ENCODE peak calls at places on chromosome 18, in five cellular contexts. P is PC-9, D is HCT116, U is fibroblast of lung, I is mammary epithelial cell. H is an unnamed sample. For H3K4me1, the result is how much of the 10 kb centered on the place peaks cover.

GRCh38 chr18:9951022-9951859 is 37.4 kb downstream of the VAPA start:
- DNase-seq in P (peak), D (peak), U (peak), I (peak), H (peak)

GRCh38 chr18:59669872-59670657 is 27.2 kb downstream of the CCBE1 start:
- DNase-seq in P (no peak), D (no peak), U (no peak), I (no peak), H (no peak)

GRCh38 chr18:11840493-11840892 is 10.7 kb upstream of the CHMP1B start:
- DNase-seq in P (no peak), D (no peak), U (no peak), I (no peak), H (no peak)

GRCh38 chr18:25533088-25533676 is 181.2 kb upstream of the ZNF521 start:
- DNase-seq in P (no peak), D (no peak), U (peak), I (peak), H (no peak)

GRCh38 chr18:7084080-7084765 is 33.4 kb downstream of the LAMA1 start:
- DNase-seq in P (no peak), D (no peak), U (peak), I (peak), H (peak)

GRCh38 chr18:10936211-10937053 is 212.9 kb downstream of the PIEZO2 start:
- DNase-seq in P (no peak), D (no peak), U (no peak), I (no peak), H (no peak)

GRCh38 chr18:2302628-2303516 is 268.4 kb downstream of the METTL4 start:
- DNase-seq in P (peak), D (peak), U (peak), I (peak), H (peak)

GRCh38 chr18:62288669-62289016 is 36.5 kb upstream of the TNFRSF11A start:
- DNase-seq in P (no peak), D (no peak), U (no peak), I (no peak), H (no peak)

GRCh38 chr18:8469793-8470192 is 139.4 kb upstream of the RAB12 start:
- DNase-seq in P (no peak), D (no peak), U (peak), I (peak), H (peak)

GRCh38 chr18:5732318-5732717 is 163.0 kb downstream of the TMEM200C start:
- DNase-seq in P (no peak), D (no peak), U (no peak), I (no peak), H (no peak)

GRCh38 chr18:53909668-53910067 is 314.8 kb downstream of the MBD2 start:
- DNase-seq in P (no peak), D (peak), U (peak), I (peak), H (no peak)

GRCh38 chr18:4035521-4035920 is 419.6 kb downstream of the DLGAP1 start:
- DNase-seq in P (no peak), D (no peak), U (peak), I (no peak), H (peak)

GRCh38 chr18:48000701-48001100 is 70.2 kb upstream of the SMAD2 start:
- DNase-seq in P (no peak), D (no peak), U (no peak), I (no peak), H (no peak)

GRCh38 chr18:3074094-3074493 is 61.1 kb upstream of the LPIN2 start:
- DNase-seq in P (no peak), D (no peak), U (no peak), I (no peak), H (no peak)

GRCh38 chr18:11955299-11956029 is 25.8 kb upstream of the IMPA2 start:
- DNase-seq in P (peak), D (no peak), U (peak), I (peak), H (peak)

GRCh38 chr18:9827856-9828793 is 57.6 kb upstream of the TXNDC2 start:
- DNase-seq in P (peak), D (peak), U (peak), I (peak), H (peak)

GRCh38 chr18:73118121-73118816 is 250.5 kb upstream of the NETO1 start:
- DNase-seq in P (peak), D (no peak), U (peak), I (peak), H (peak)

GRCh38 chr18:45169610-45170009 is 445.7 kb upstream of the SLC14A2 start:
- DNase-seq in P (peak), D (no peak), U (peak), I (peak), H (peak)

GRCh38 chr18:62832282-62832681 is 116.9 kb downstream of the PHLPP1 start:
- DNase-seq in P (peak), D (no peak), U (no peak), I (no peak), H (no peak)

GRCh38 chr18:48607049-48607984 is 68.5 kb downstream of the CTIF start:
- DNase-seq in P (no peak), D (no peak), U (peak), I (peak), H (peak)

GRCh38 chr18:3916082-3916481 is 466.1 kb downstream of the TGIF1 start:
- DNase-seq in P (no peak), D (no peak), U (no peak), I (no peak), H (no peak)

GRCh38 chr18:62979172-62979571 is 263.8 kb downstream of the PHLPP1 start:
- DNase-seq in P (peak), D (no peak), U (peak), I (peak), H (peak)

GRCh38 chr18:43486462-43486861 is 209.2 kb upstream of the SYT4 start:
- DNase-seq in P (no peak), D (peak), U (no peak), I (peak), H (no peak)

GRCh38 chr18:13560306-13560705 is 166.1 kb downstream of the FAM210A start:
- DNase-seq in P (no peak), D (no peak), U (no peak), I (no peak), H (no peak)

GRCh38 chr18:40041951-40042350 is 1913.1 kb upstream of the PIK3C3 start:
- DNase-seq in P (no peak), D (no peak), U (no peak), I (no peak), H (no peak)

GRCh38 chr18:13284330-13285027 is 65.9 kb downstream of the LDLRAD4 start:
- DNase-seq in P (no peak), D (no peak), U (no peak), I (no peak), H (no peak)

GRCh38 chr18:31497711-31498449 is at the start of gene DSG2:
- DNase-seq in P (no peak), D (no peak), U (peak), I (peak), H (peak)
- TF ChIP-seq EZH2 in P (no peak), D (no peak), U (peak), I (no peak), H (peak)

GRCh38 chr18:23861326-23861725 is 153.2 kb upstream of the TTC39C start:
- DNase-seq in P (no peak), D (no peak), U (no peak), I (no peak), H (no peak)

GRCh38 chr18:23855721-23856120 is 158.8 kb upstream of the TTC39C start:
- DNase-seq in P (no peak), D (no peak), U (no peak), I (no peak), H (no peak)

GRCh38 chr18:23859466-23860352 is 154.8 kb upstream of the TTC39C start:
- DNase-seq in P (no peak), D (no peak), U (no peak), I (no peak), H (no peak)

GRCh38 chr18:23856466-23857175 is 157.9 kb upstream of the TTC39C start:
- DNase-seq in P (peak), D (peak), U (peak), I (peak), H (no peak)

GRCh38 chr18:23857756-23858155 is 156.8 kb upstream of the TTC39C start:
- DNase-seq in P (no peak), D (no peak), U (peak), I (peak), H (peak)
- H3K4me1 ChIP-seq in P (under half), D (under half), U (under half), I (under half), H (under half)

GRCh38 chr18:55489742-55490055 is 98.3 kb downstream of the TCF4 start:
- DNase-seq in P (no peak), D (no peak), U (peak), I (peak), H (peak)

GRCh38 chr18:55486936-55487335 is 101.1 kb downstream of the TCF4 start:
- DNase-seq in P (no peak), D (no peak), U (no peak), I (no peak), H (no peak)

GRCh38 chr18:55487997-55488396 is 100.0 kb downstream of the TCF4 start:
- DNase-seq in P (no peak), D (no peak), U (no peak), I (no peak), H (no peak)

GRCh38 chr18:55488473-55488872 is 99.5 kb downstream of the TCF4 start:
- DNase-seq in P (no peak), D (no peak), U (no peak), I (no peak), H (no peak)

GRCh38 chr18:55489034-55489741 is 98.8 kb downstream of the TCF4 start:
- DNase-seq in P (no peak), D (no peak), U (peak), I (no peak), H (peak)
- H3K27ac ChIP-seq in P (no peak), D (no peak), U (no peak), I (no peak), H (no peak)

GRCh38 chr18:46431522-46432171 is 225.4 kb downstream of the LOXHD1 start:
- DNase-seq in P (no peak), D (no peak), U (no peak), I (no peak), H (no peak)

GRCh38 chr18:46429649-46430224 is 227.3 kb downstream of the LOXHD1 start:
- DNase-seq in P (no peak), D (no peak), U (no peak), I (no peak), H (no peak)

GRCh38 chr18:46427216-46427995 is 229.6 kb downstream of the LOXHD1 start:
- DNase-seq in P (no peak), D (no peak), U (no peak), I (no peak), H (no peak)

GRCh38 chr18:46428368-46428767 is 228.7 kb downstream of the LOXHD1 start:
- DNase-seq in P (no peak), D (no peak), U (no peak), I (no peak), H (no peak)

DNA sequence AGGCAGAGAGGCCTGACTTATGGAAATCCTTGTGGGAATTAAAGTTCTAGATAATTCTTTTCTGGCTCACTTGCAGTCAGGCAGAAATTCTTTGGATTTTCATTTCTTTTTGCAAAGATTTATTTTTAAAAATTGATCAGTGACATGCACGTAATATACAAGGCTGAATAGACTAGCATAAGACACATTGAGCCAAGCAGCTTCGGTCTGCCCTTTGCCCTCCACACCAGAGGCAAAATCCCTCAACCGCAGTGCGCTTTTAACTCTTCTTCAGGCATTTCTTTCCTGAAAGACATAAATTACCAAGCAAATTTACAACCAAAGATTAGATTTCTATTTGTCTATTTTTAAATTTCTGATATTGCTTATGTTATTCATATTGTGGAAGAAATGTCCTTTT is 227.9 kb downstream of the LOXHD1 start:
- DNase-seq in P (no peak), D (no peak), U (no peak), I (no peak), H (no peak)
- TF ChIP-seq EZH2 in P (no peak), D (no peak), U (no peak), I (no peak), H (no peak)

GRCh38 chr18:26970637-26971036 is 105.1 kb upstream of the AQP4 start:
- DNase-seq in P (no peak), D (no peak), U (no peak), I (no peak), H (no peak)
- H3K4me1 ChIP-seq in P (under half), D (under half), U (under half), I (under half), H (under half)

GRCh38 chr18:79542213-79542612 is 137.4 kb upstream of the CTDP1 start:
- DNase-seq in P (no peak), D (no peak), U (no peak), I (no peak), H (no peak)

GRCh38 chr18:79538635-79539034 is 141.0 kb upstream of the CTDP1 start:
- DNase-seq in P (no peak), D (no peak), U (no peak), I (no peak), H (no peak)

GRCh38 chr18:79537758-79538157 is 141.8 kb upstream of the CTDP1 start:
- DNase-seq in P (no peak), D (no peak), U (no peak), I (no peak), H (no peak)

GRCh38 chr18:79540914-79541301 is 138.7 kb upstream of the CTDP1 start:
- DNase-seq in P (no peak), D (no peak), U (no peak), I (no peak), H (no peak)

GRCh38 chr18:79540161-79540913 is 139.3 kb upstream of the CTDP1 start:
- DNase-seq in P (no peak), D (no peak), U (no peak), I (peak), H (no peak)
- H3K27ac ChIP-seq in P (no peak), D (no peak), U (no peak), I (no peak), H (no peak)

GRCh38 chr18:34153711-34154110 is 71.0 kb downstream of the NOL4 start:
- DNase-seq in P (no peak), D (no peak), U (peak), I (peak), H (peak)

GRCh38 chr18:34159691-34160185 is 65.0 kb downstream of the NOL4 start:
- DNase-seq in P (no peak), D (no peak), U (no peak), I (no peak), H (no peak)

DNA sequence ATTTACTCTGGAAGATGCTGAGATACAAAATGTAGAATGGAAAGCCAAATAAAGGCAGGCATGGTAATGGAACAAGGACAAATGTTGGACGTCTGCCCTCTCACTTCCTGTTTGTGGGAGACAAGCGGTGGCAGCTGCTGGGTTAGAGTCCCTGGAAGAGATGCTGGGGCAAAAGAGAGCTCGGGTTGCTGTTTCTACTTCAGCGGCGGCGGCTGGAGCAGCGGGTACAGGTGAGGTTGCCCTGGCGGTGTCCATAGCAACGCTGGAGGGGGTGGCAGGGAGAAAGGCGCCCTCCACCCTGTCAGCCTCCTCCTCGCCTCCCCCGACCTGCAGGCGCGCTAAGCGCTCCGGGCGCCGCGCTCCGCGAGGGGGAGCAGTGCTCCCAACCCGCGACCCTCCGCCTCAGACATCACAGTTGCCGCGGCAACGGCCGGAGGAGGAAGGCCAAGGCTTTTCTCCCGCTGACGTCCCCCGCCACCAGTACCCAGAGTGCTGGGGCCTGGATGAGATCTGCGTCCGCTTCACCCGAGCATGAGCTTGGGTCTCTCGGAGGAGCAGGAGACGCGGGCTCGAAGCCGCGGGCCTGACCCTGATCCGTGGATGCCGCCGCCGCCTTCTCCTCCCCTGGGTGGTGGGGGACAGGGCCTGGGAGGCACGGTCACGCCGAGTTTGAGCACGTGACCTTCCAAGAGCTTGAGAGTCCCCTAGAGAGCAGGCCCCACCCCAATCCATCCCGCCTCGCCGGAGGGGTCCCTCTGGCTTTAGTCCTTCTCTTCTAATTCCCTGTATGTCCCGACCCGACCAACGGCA is 65.6 kb downstream of the NOL4 start:
- DNase-seq in P (no peak), D (no peak), U (peak), I (no peak), H (peak)
- TF ChIP-seq EZH2 in P (no peak), D (no peak), U (peak), I (no peak), H (no peak)

GRCh38 chr18:808086-808485 is 4.0 kb downstream of the YES1 start:
- DNase-seq in P (no peak), D (no peak), U (peak), I (peak), H (peak)
- H3K4me1 ChIP-seq in P (under half), D (under half), U (under half), I (under half), H (under half)

GRCh38 chr18:49786019-49786720 is 27.2 kb downstream of the ACAA2 start:
- DNase-seq in P (no peak), D (no peak), U (no peak), I (no peak), H (no peak)
- H3K27ac ChIP-seq in P (no peak), D (no peak), U (no peak), I (no peak), H (no peak)

GRCh38 chr18:21242141-21243040 is at the start of gene GREB1L:
- DNase-seq in P (peak), D (peak), U (peak), I (peak), H (peak)
- TF ChIP-seq EZH2 in P (no peak), D (no peak), U (no peak), I (no peak), H (peak)